ENCODE peak calls at places on chromosomes 3 and 15, in seven cellular contexts. C, M, D, A, N, P and F are unnamed samples.

GRCh38 chr15:67240235-67241131 is 14.0 kb downstream of the AAGAB start:
- DNase-seq in A (no peak), N (no peak), P (no peak), D (no peak), M (peak; percentile 35), C (peak; percentile 47), F (no peak)

GRCh38 chr3:122299872-122300460 is 25.1 kb upstream of the CSTA start:
- DNase-seq in A (peak; percentile 19), M (peak; percentile 12), D (no peak), C (peak; percentile 74), P (peak; percentile 27), N (no peak), F (no peak)

GRCh38 chr3:143613226-143613625 is 235.0 kb downstream of the SLC9A9 start:
- DNase-seq in A (no peak), M (no peak), C (no peak), P (peak; percentile 34), D (no peak), N (no peak), F (no peak)

GRCh38 chr15:29089731-29090616 is 179.6 kb downstream of the NSMCE3 start:
- DNase-seq in D (no peak), P (peak; percentile 25), C (peak; percentile 5), A (no peak), N (no peak), M (no peak), F (peak; percentile 30)

GRCh38 chr3:194931366-194931765 is 245.7 kb downstream of the FAM43A start:
- DNase-seq in C (no peak), N (no peak), A (no peak), P (peak; percentile 40), D (no peak), M (no peak), F (no peak)

GRCh38 chr15:52976050-52976449 is 185.9 kb upstream of the ONECUT1 start:
- DNase-seq in P (no peak), D (no peak), M (no peak), C (no peak), N (no peak), A (no peak), F (no peak)

GRCh38 chr3:149536429-149536828 is 61.9 kb downstream of the TM4SF4 start:
- DNase-seq in D (no peak), A (peak; percentile 28), M (no peak), N (no peak), P (peak; percentile 72), C (no peak), F (no peak)

GRCh38 chr3:107969994-107970896 is 120.6 kb downstream of the CD47 start:
- DNase-seq in M (peak; percentile 63), A (no peak), D (no peak), P (peak; percentile 92), C (peak; percentile 2), N (no peak), F (no peak)

GRCh38 chr3:120274739-120275167 is 10.3 kb downstream of the GPR156 start:
- DNase-seq in P (peak; percentile 41), N (no peak), M (no peak), C (no peak), D (no peak), A (no peak), F (no peak)

GRCh38 chr3:115436767-115437301 is 186.5 kb upstream of the GAP43 start:
- DNase-seq in C (peak; percentile 78), M (no peak), N (no peak), A (peak; percentile 97), P (peak; percentile 95), D (no peak), F (no peak)

GRCh38 chr3:24154003-24154695 is 209.1 kb downstream of the NR1D2 start:
- DNase-seq in C (peak; percentile 67), A (no peak), M (no peak), D (no peak), N (no peak), P (no peak), F (no peak)

GRCh38 chr3:40847571-40847992 is 322.8 kb downstream of the ZNF621 start:
- DNase-seq in M (no peak), A (peak; percentile 35), N (no peak), C (peak; percentile 5), D (no peak), P (peak; percentile 67), F (no peak)

GRCh38 chr3:172153335-172153861 is 114.0 kb downstream of the FNDC3B start:
- DNase-seq in M (no peak), A (peak; percentile 98), N (peak; percentile 15), C (no peak), P (peak; percentile 99), D (peak; percentile 95), F (peak; percentile 77)

GRCh38 chr3:106341090-106341489 is 472.3 kb upstream of the CBLB start:
- DNase-seq in C (no peak), M (peak; percentile 92), P (peak; percentile 45), A (peak; percentile 34), N (no peak), D (no peak), F (no peak)

GRCh38 chr3:119937229-119937628 is 155.3 kb downstream of the NR1I2 start:
- DNase-seq in A (no peak), C (peak; percentile 87), M (no peak), N (no peak), D (no peak), P (peak; percentile 41), F (peak; percentile 7)